ENCODE peak calls at places on chromosomes 4 and X, in five cellular contexts. One of them, this sample, is unnamed.

GRCh38 chr4:17347445-17347844 is 164.4 kb downstream of the QDPR start:
- DNase-seq in fibroblast of gingiva: peak
- DNase-seq in EL: peak
- DNase-seq in hippocampal formation: peak
- DNase-seq in cardiac muscle cell: peak
- DNase-seq in this sample: peak

GRCh38 chr4:140612356-140612755 is 43.6 kb upstream of the UCP1 start:
- DNase-seq in fibroblast of gingiva: no peak
- DNase-seq in cardiac muscle cell: no peak
- DNase-seq in EL: no peak
- DNase-seq in hippocampal formation: no peak
- DNase-seq in this sample: no peak

GRCh38 chr4:16752150-16752549 is 146.3 kb downstream of the LDB2 start:
- DNase-seq in hippocampal formation: no peak
- DNase-seq in cardiac muscle cell: peak
- DNase-seq in fibroblast of gingiva: peak
- DNase-seq in EL: peak
- DNase-seq in this sample: no peak

GRCh38 chr4:81314897-81315470 is 100.0 kb upstream of the PRKG2 start:
- DNase-seq in fibroblast of gingiva: no peak
- DNase-seq in cardiac muscle cell: peak
- DNase-seq in hippocampal formation: no peak
- DNase-seq in EL: peak
- DNase-seq in this sample: no peak

GRCh38 chr4:151408630-151409469 is at the start of gene FHIP1A:
- DNase-seq in cardiac muscle cell: peak
- DNase-seq in EL: peak
- DNase-seq in fibroblast of gingiva: peak
- DNase-seq in hippocampal formation: no peak
- DNase-seq in this sample: peak

GRCh38 chrX:150475466-150475865 is 93.0 kb upstream of the MTM1 start:
- DNase-seq in fibroblast of gingiva: peak
- DNase-seq in hippocampal formation: no peak
- DNase-seq in cardiac muscle cell: peak
- DNase-seq in EL: no peak
- DNase-seq in this sample: no peak

GRCh38 chr4:7324651-7325121 is 110.0 kb downstream of the PSAPL1 start:
- DNase-seq in EL: no peak
- DNase-seq in hippocampal formation: no peak
- DNase-seq in fibroblast of gingiva: no peak
- DNase-seq in cardiac muscle cell: no peak
- DNase-seq in this sample: no peak

GRCh38 chr4:18020671-18021469 is 685 bp downstream of the LCORL start:
- DNase-seq in cardiac muscle cell: peak
- DNase-seq in hippocampal formation: peak
- DNase-seq in EL: peak
- DNase-seq in fibroblast of gingiva: peak
- DNase-seq in this sample: peak

GRCh38 chrX:10582945-10583344 is 37.4 kb downstream of the MID1 start:
- DNase-seq in cardiac muscle cell: peak
- DNase-seq in EL: peak
- DNase-seq in fibroblast of gingiva: peak
- DNase-seq in hippocampal formation: no peak
- DNase-seq in this sample: no peak

GRCh38 chr4:126859314-126859713 is 773.4 kb upstream of the INTU start:
- DNase-seq in EL: no peak
- DNase-seq in hippocampal formation: no peak
- DNase-seq in fibroblast of gingiva: no peak
- DNase-seq in cardiac muscle cell: no peak
- DNase-seq in this sample: no peak

GRCh38 chr4:100742045-100742444 is 224.2 kb upstream of the EMCN start:
- DNase-seq in cardiac muscle cell: peak
- DNase-seq in fibroblast of gingiva: peak
- DNase-seq in EL: peak
- DNase-seq in hippocampal formation: no peak
- DNase-seq in this sample: no peak

GRCh38 chr4:27318740-27319139 is 458.1 kb downstream of the STIM2 start:
- DNase-seq in cardiac muscle cell: peak
- DNase-seq in EL: peak
- DNase-seq in hippocampal formation: no peak
- DNase-seq in fibroblast of gingiva: no peak
- DNase-seq in this sample: peak

GRCh38 chrX:130082244-130083106 is 27.8 kb downstream of the ELF4 start:
- DNase-seq in cardiac muscle cell: peak
- DNase-seq in EL: no peak
- DNase-seq in fibroblast of gingiva: no peak
- DNase-seq in hippocampal formation: no peak
- DNase-seq in this sample: no peak

GRCh38 chrX:23803931-23804381 is 21.0 kb downstream of the SAT1 start:
- DNase-seq in hippocampal formation: no peak
- DNase-seq in EL: peak
- DNase-seq in cardiac muscle cell: peak
- DNase-seq in fibroblast of gingiva: peak
- DNase-seq in this sample: no peak

GRCh38 chrX:373641-374471 is 12.9 kb downstream of the PPP2R3B start:
- DNase-seq in hippocampal formation: no peak
- DNase-seq in cardiac muscle cell: peak
- DNase-seq in fibroblast of gingiva: no peak
- DNase-seq in EL: peak
- DNase-seq in this sample: peak

GRCh38 chrX:65601530-65602281 is 65.7 kb upstream of the MSN start:
- DNase-seq in EL: peak
- DNase-seq in hippocampal formation: no peak
- DNase-seq in cardiac muscle cell: peak
- DNase-seq in fibroblast of gingiva: peak
- DNase-seq in this sample: no peak

GRCh38 chr4:153950100-153950979 is 161.5 kb upstream of the SFRP2 start:
- DNase-seq in fibroblast of gingiva: no peak
- DNase-seq in EL: no peak
- DNase-seq in hippocampal formation: no peak
- DNase-seq in cardiac muscle cell: no peak
- DNase-seq in this sample: no peak

GRCh38 chr4:8274772-8275241 is 5.3 kb downstream of the HTRA3 start:
- DNase-seq in hippocampal formation: peak
- DNase-seq in fibroblast of gingiva: peak
- DNase-seq in cardiac muscle cell: peak
- DNase-seq in EL: peak
- DNase-seq in this sample: peak

GRCh38 chr4:89681219-89681618 is 155.7 kb downstream of the SNCA start:
- DNase-seq in fibroblast of gingiva: no peak
- DNase-seq in EL: no peak
- DNase-seq in cardiac muscle cell: no peak
- DNase-seq in hippocampal formation: no peak
- DNase-seq in this sample: no peak

GRCh38 chrX:44651347-44651746 is 108.7 kb upstream of the FUNDC1 start:
- DNase-seq in hippocampal formation: peak
- DNase-seq in EL: peak
- DNase-seq in fibroblast of gingiva: no peak
- DNase-seq in cardiac muscle cell: peak
- DNase-seq in this sample: no peak

GRCh38 chr4:2862528-2862927 is 18.9 kb downstream of the ADD1 start:
- DNase-seq in hippocampal formation: no peak
- DNase-seq in fibroblast of gingiva: peak
- DNase-seq in EL: peak
- DNase-seq in cardiac muscle cell: no peak
- DNase-seq in this sample: no peak

GRCh38 chr4:94413085-94413685 is 38.6 kb upstream of the PDLIM5 start:
- DNase-seq in cardiac muscle cell: no peak
- DNase-seq in fibroblast of gingiva: no peak
- DNase-seq in hippocampal formation: no peak
- DNase-seq in EL: peak
- DNase-seq in this sample: no peak

GRCh38 chr4:110245567-110245966 is 47.2 kb upstream of the ELOVL6 start:
- DNase-seq in cardiac muscle cell: peak
- DNase-seq in hippocampal formation: no peak
- DNase-seq in fibroblast of gingiva: peak
- DNase-seq in EL: peak
- DNase-seq in this sample: no peak

GRCh38 chr4:53103489-53103888 is 241.4 kb downstream of the RASL11B start:
- DNase-seq in cardiac muscle cell: no peak
- DNase-seq in fibroblast of gingiva: no peak
- DNase-seq in hippocampal formation: no peak
- DNase-seq in EL: no peak
- DNase-seq in this sample: no peak

GRCh38 chr4:83686166-83686565 is 150.3 kb downstream of the GPAT3 start:
- DNase-seq in hippocampal formation: no peak
- DNase-seq in cardiac muscle cell: no peak
- DNase-seq in EL: peak
- DNase-seq in fibroblast of gingiva: no peak
- DNase-seq in this sample: no peak

GRCh38 chr4:7159923-7160322 is 32.4 kb upstream of the SORCS2 start:
- DNase-seq in cardiac muscle cell: no peak
- DNase-seq in hippocampal formation: no peak
- DNase-seq in EL: no peak
- DNase-seq in fibroblast of gingiva: no peak
- DNase-seq in this sample: no peak

GRCh38 chr4:112312610-112313239 is 15.6 kb downstream of the ALPK1 start:
- DNase-seq in cardiac muscle cell: no peak
- DNase-seq in hippocampal formation: no peak
- DNase-seq in fibroblast of gingiva: no peak
- DNase-seq in EL: no peak
- DNase-seq in this sample: no peak

GRCh38 chr4:119750771-119751170 is 122.2 kb upstream of the PDE5A start:
- DNase-seq in fibroblast of gingiva: no peak
- DNase-seq in cardiac muscle cell: no peak
- DNase-seq in hippocampal formation: no peak
- DNase-seq in EL: peak
- DNase-seq in this sample: no peak

GRCh38 chr4:57410331-57411052 is 300.3 kb upstream of the IGFBP7 start:
- DNase-seq in cardiac muscle cell: no peak
- DNase-seq in EL: no peak
- DNase-seq in fibroblast of gingiva: no peak
- DNase-seq in hippocampal formation: peak
- DNase-seq in this sample: no peak

GRCh38 chrX:154063234-154063633 is 34.3 kb downstream of the MECP2 start:
- DNase-seq in EL: no peak
- DNase-seq in hippocampal formation: no peak
- DNase-seq in fibroblast of gingiva: no peak
- DNase-seq in cardiac muscle cell: no peak
- DNase-seq in this sample: no peak

GRCh38 chr4:110527156-110527555 is 51.2 kb downstream of the ENPEP start:
- DNase-seq in fibroblast of gingiva: no peak
- DNase-seq in EL: no peak
- DNase-seq in hippocampal formation: no peak
- DNase-seq in cardiac muscle cell: no peak
- DNase-seq in this sample: no peak

GRCh38 chr4:18689308-18689915 is 667.9 kb upstream of the LCORL start:
- DNase-seq in EL: peak
- DNase-seq in hippocampal formation: peak
- DNase-seq in cardiac muscle cell: peak
- DNase-seq in fibroblast of gingiva: peak
- DNase-seq in this sample: peak

GRCh38 chr4:121070274-121070673 is 2.1 kb downstream of the NDNF start:
- DNase-seq in hippocampal formation: no peak
- DNase-seq in fibroblast of gingiva: no peak
- DNase-seq in EL: no peak
- DNase-seq in cardiac muscle cell: no peak
- DNase-seq in this sample: no peak